ENCODE peak calls at places on chromosomes 13 and 19, in four cellular contexts. X is activated naive CD4-positive, alpha-beta T cell treated with anti-CD3 and anti-CD28 coated beads, Interleukin-2, amount 10 ng/mL, durations not matched to agents 7 days and 5 days; F is RCC 7860; N is T-helper 1 cell. I is an unnamed sample.

GRCh38 chr19:48544856-48545750 is 6.9 kb upstream of the SULT2B1 start:
- DNase-seq in X (no peak), F (no peak), N (no peak), I (no peak)

GRCh38 chr13:99268822-99269221 is 10.6 kb upstream of the GPR18 start:
- DNase-seq in X (no peak), F (no peak), N (no peak), I (no peak)

GRCh38 chr19:50512999-50513745 is 541 bp downstream of the ASPDH start:
- DNase-seq in X (no peak), F (no peak), N (no peak), I (no peak)

GRCh38 chr13:27533155-27533643 is 82.8 kb upstream of the MTIF3 start:
- DNase-seq in X (peak; percentile 60), F (peak; percentile 49), N (peak; percentile 15), I (peak; percentile 47)

GRCh38 chr19:49428547-49429451 is 3.6 kb downstream of the GFY start:
- DNase-seq in X (no peak), F (no peak), N (no peak), I (no peak)

GRCh38 chr19:50992666-50993035 is 8.8 kb downstream of the KLK8 start:
- DNase-seq in X (no peak), F (no peak), N (no peak), I (no peak)

GRCh38 chr19:2237051-2237868 is 636 bp downstream of the SF3A2 start:
- DNase-seq in X (no peak), F (no peak), N (no peak), I (no peak)

GRCh38 chr19:33373701-33374405 is at the start of gene CEBPG:
- DNase-seq in X (peak; percentile 64), F (peak; percentile 13), N (peak; percentile 72), I (peak; percentile 38)

GRCh38 chr13:88223958-88224357 is 552.8 kb downstream of the SLITRK5 start:
- DNase-seq in X (no peak), F (no peak), N (no peak), I (no peak)

GRCh38 chr13:38429916-38430315 is 80.3 kb downstream of the UFM1 start:
- DNase-seq in X (no peak), F (no peak), N (no peak), I (no peak)

GRCh38 chr13:112705286-112705685 is 15.4 kb downstream of the ATP11A start:
- DNase-seq in X (no peak), F (no peak), N (no peak), I (no peak)

GRCh38 chr13:24680921-24681585 is 845 bp downstream of the ATP12A start:
- DNase-seq in X (no peak), F (no peak), N (no peak), I (no peak)

GRCh38 chr19:41324921-41325639 is 15.1 kb downstream of the CCDC97 start:
- DNase-seq in X (no peak), F (peak; percentile 74), N (no peak), I (no peak)

GRCh38 chr13:75505966-75506365 is 24.0 kb upstream of the TBC1D4 start:
- DNase-seq in X (no peak), F (no peak), N (no peak), I (no peak)

GRCh38 chr19:42115219-42115618 is 17.0 kb downstream of the POU2F2 start:
- DNase-seq in X (no peak), F (no peak), N (no peak), I (no peak)

GRCh38 chr19:47228168-47228936 is 2.6 kb downstream of the BBC3 start:
- DNase-seq in X (peak; percentile 66), F (peak; percentile 34), N (peak; percentile 54), I (peak; percentile 63)

GRCh38 chr13:66665991-66666390 is 564.1 kb downstream of the PCDH9 start:
- DNase-seq in X (no peak), F (peak; percentile 95), N (no peak), I (no peak)

GRCh38 chr13:36848228-36848982 is 29.4 kb downstream of the RFXAP start:
- DNase-seq in X (peak; percentile 32), F (no peak), N (peak; percentile 25), I (peak; percentile 10)

GRCh38 chr13:27372896-27373295 is 51.5 kb upstream of the GTF3A start:
- DNase-seq in X (no peak), F (no peak), N (no peak), I (no peak)

GRCh38 chr13:52850396-52851152 is 2.1 kb upstream of the PCDH8 start:
- DNase-seq in X (peak; percentile 75), F (no peak), N (peak; percentile 56), I (peak; percentile 73)

GRCh38 chr13:75217949-75218348 is 264.0 kb downstream of the TBC1D4 start:
- DNase-seq in X (no peak), F (peak; percentile 16), N (no peak), I (no peak)

GRCh38 chr19:511101-511841 is 4.0 kb downstream of the TPGS1 start:
- DNase-seq in X (peak; percentile 95), F (no peak), N (peak; percentile 84), I (peak; percentile 94)

GRCh38 chr19:4415352-4415751 is 12.9 kb downstream of the CHAF1A start:
- DNase-seq in X (no peak), F (no peak), N (no peak), I (no peak)

GRCh38 chr13:51728972-51729371 is 75.0 kb downstream of the DHRS12 start:
- DNase-seq in X (no peak), F (peak; percentile 49), N (no peak), I (no peak)

GRCh38 chr13:42110410-42111155 is 62.1 kb downstream of the DGKH start:
- DNase-seq in X (peak; percentile 43), F (peak; percentile 68), N (peak; percentile 67), I (peak; percentile 65)

GRCh38 chr19:3186891-3187661 is 1.3 kb downstream of the NCLN start:
- DNase-seq in X (no peak), F (no peak), N (no peak), I (no peak)

GRCh38 chr19:45250216-45250831 is 747 bp upstream of the MARK4 start:
- DNase-seq in X (no peak), F (no peak), N (no peak), I (peak; percentile 31)

GRCh38 chr13:80341771-80342271 is 895 bp upstream of the SPRY2 start:
- DNase-seq in X (no peak), F (no peak), N (no peak), I (no peak)

GRCh38 chr19:21092107-21092506 is 10.1 kb downstream of the ZNF714 start:
- DNase-seq in X (no peak), F (no peak), N (no peak), I (no peak)

GRCh38 chr13:41848435-41849255 is 112.3 kb downstream of the VWA8 start:
- DNase-seq in X (no peak), F (no peak), N (no peak), I (no peak)

GRCh38 chr13:113098163-113098732 is 7.3 kb upstream of the F7 start:
- DNase-seq in X (no peak), F (no peak), N (no peak), I (no peak)

GRCh38 chr13:72985610-72986009 is 73.2 kb upstream of the KLF5 start:
- DNase-seq in X (no peak), F (no peak), N (no peak), I (no peak)

GRCh38 chr13:113837554-113838355 is 26.1 kb downstream of the GAS6 start:
- DNase-seq in X (no peak), F (peak; percentile 91), N (no peak), I (peak; percentile 27)

GRCh38 chr19:52786078-52786463 is 520 bp downstream of the ZNF600 start:
- DNase-seq in X (peak; percentile 24), F (no peak), N (no peak), I (no peak)

GRCh38 chr19:33395561-33396550 is 22.3 kb downstream of the CEBPG start:
- DNase-seq in X (no peak), F (no peak), N (no peak), I (no peak)

GRCh38 chr19:5290336-5291262 is 50.0 kb downstream of the PTPRS start:
- DNase-seq in X (no peak), F (no peak), N (no peak), I (no peak)

GRCh38 chr19:35501684-35502083 is 11.4 kb upstream of the KRTDAP start:
- DNase-seq in X (no peak), F (no peak), N (no peak), I (no peak)

GRCh38 chr13:36395280-36395679 is 37.0 kb upstream of the CCNA1 start:
- DNase-seq in X (no peak), F (peak; percentile 54), N (no peak), I (no peak)

GRCh38 chr13:59352600-59352999 is 811.1 kb downstream of the DIAPH3 start:
- DNase-seq in X (no peak), F (no peak), N (no peak), I (no peak)

GRCh38 chr13:44052843-44053607 is 173.3 kb downstream of the LACC1 start:
- DNase-seq in X (no peak), F (no peak), N (no peak), I (no peak)

I was measured in RPMI8226.